ENCODE peak calls at places on chromosomes 13 and 19, in ten cellular contexts. One of them, this sample, is unnamed.

GRCh38 chr13:59745395-59745788 is 418.3 kb downstream of the DIAPH3 start:
- DNase-seq in tibial nerve: no peak
- DNase-seq in heart right ventricle: no peak
- DNase-seq in Peyer's patch: no peak
- DNase-seq in HCT116: no peak
- DNase-seq in NT2/D1: no peak
- DNase-seq in A549: no peak
- DNase-seq in breast epithelium: no peak
- DNase-seq in aorta: no peak
- DNase-seq in MM.1S: no peak
- DNase-seq in this sample: no peak

GRCh38 chr13:36432106-36432544 is at the start of gene CCNA1:
- DNase-seq in MM.1S: no peak
- DNase-seq in heart right ventricle: peak; percentile 4
- DNase-seq in A549: no peak
- DNase-seq in breast epithelium: no peak
- DNase-seq in Peyer's patch: no peak
- DNase-seq in aorta: peak; percentile 48
- DNase-seq in tibial nerve: no peak
- DNase-seq in NT2/D1: peak; percentile 36
- DNase-seq in HCT116: no peak
- DNase-seq in this sample: no peak

GRCh38 chr13:103006706-103007426 is 59.4 kb downstream of the SLC10A2 start:
- DNase-seq in breast epithelium: no peak
- DNase-seq in heart right ventricle: peak; percentile 17
- DNase-seq in tibial nerve: no peak
- DNase-seq in MM.1S: no peak
- DNase-seq in A549: no peak
- DNase-seq in HCT116: no peak
- DNase-seq in NT2/D1: no peak
- DNase-seq in aorta: no peak
- DNase-seq in Peyer's patch: no peak
- DNase-seq in this sample: no peak

GRCh38 chr13:40116008-40116407 is 460.5 kb downstream of the COG6 start:
- DNase-seq in HCT116: peak; percentile 80
- DNase-seq in heart right ventricle: peak; percentile 61
- DNase-seq in A549: peak; percentile 60
- DNase-seq in NT2/D1: no peak
- DNase-seq in tibial nerve: no peak
- DNase-seq in breast epithelium: no peak
- DNase-seq in Peyer's patch: no peak
- DNase-seq in MM.1S: no peak
- DNase-seq in aorta: peak; percentile 56
- DNase-seq in this sample: peak; percentile 86

GRCh38 chr19:35135389-35135909 is 590 bp upstream of the LGI4 start:
- DNase-seq in heart right ventricle: peak; percentile 80
- DNase-seq in tibial nerve: peak; percentile 82
- DNase-seq in aorta: peak; percentile 87
- DNase-seq in NT2/D1: no peak
- DNase-seq in HCT116: peak; percentile 51
- DNase-seq in Peyer's patch: peak; percentile 50
- DNase-seq in breast epithelium: no peak
- DNase-seq in MM.1S: peak; percentile 64
- DNase-seq in A549: peak; percentile 99
- DNase-seq in this sample: peak; percentile 78

GRCh38 chr19:11324079-11324661 is 15.3 kb downstream of the RAB3D start:
- DNase-seq in NT2/D1: no peak
- DNase-seq in A549: no peak
- DNase-seq in Peyer's patch: peak; percentile 43
- DNase-seq in aorta: peak; percentile 82
- DNase-seq in HCT116: no peak
- DNase-seq in breast epithelium: peak; percentile 93
- DNase-seq in heart right ventricle: peak; percentile 68
- DNase-seq in MM.1S: no peak
- DNase-seq in tibial nerve: peak; percentile 51
- DNase-seq in this sample: peak; percentile 94

GRCh38 chr19:54281008-54281728 is at the start of gene LILRB2:
- DNase-seq in MM.1S: no peak
- DNase-seq in A549: no peak
- DNase-seq in breast epithelium: no peak
- DNase-seq in tibial nerve: no peak
- DNase-seq in aorta: no peak
- DNase-seq in Peyer's patch: peak; percentile 29
- DNase-seq in heart right ventricle: no peak
- DNase-seq in NT2/D1: no peak
- DNase-seq in HCT116: no peak
- DNase-seq in this sample: peak; percentile 44

GRCh38 chr13:49435992-49436391 is 7.9 kb downstream of the CAB39L start:
- DNase-seq in heart right ventricle: no peak
- DNase-seq in HCT116: no peak
- DNase-seq in MM.1S: no peak
- DNase-seq in A549: no peak
- DNase-seq in aorta: no peak
- DNase-seq in breast epithelium: no peak
- DNase-seq in Peyer's patch: no peak
- DNase-seq in tibial nerve: no peak
- DNase-seq in NT2/D1: no peak
- DNase-seq in this sample: no peak

DNA sequence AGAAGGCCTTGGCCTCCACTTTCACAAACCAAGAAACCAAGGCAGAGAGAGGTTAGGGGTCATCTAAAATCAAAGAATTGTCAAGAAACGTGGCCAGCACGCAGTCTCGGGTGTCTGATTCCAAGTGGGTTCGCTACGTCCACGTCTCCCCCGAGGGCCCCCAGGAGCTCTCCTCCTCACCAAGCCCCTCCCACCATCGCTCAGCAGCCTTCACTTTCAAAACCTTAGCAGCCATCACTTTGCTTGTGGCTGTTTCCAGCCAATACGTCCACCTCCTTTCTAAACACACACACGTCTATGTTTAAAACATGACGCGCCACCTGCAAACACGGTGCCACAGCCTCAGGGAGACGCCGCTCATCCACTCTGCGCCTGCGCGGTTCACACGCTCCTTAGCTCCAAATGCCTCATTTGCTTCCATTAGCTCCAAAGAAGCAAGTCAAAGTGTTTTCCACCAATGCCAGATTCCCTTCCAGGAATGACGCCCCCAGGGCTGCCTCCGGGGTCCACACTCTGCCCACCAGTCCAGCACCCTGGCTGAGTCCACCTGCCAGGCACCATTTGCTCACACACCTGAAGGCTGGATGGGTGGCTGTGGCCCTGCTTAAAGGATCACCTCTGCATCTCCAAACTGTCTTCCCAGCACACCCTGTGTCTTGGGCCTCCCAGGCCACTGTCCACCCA is 5.5 kb downstream of the RASA3 start:
- DNase-seq in aorta: peak; percentile 47
- DNase-seq in tibial nerve: no peak
- DNase-seq in heart right ventricle: no peak
- DNase-seq in MM.1S: no peak
- DNase-seq in NT2/D1: no peak
- DNase-seq in Peyer's patch: no peak
- DNase-seq in A549: no peak
- DNase-seq in breast epithelium: no peak
- DNase-seq in HCT116: no peak
- DNase-seq in this sample: no peak
- H3K4me1 ChIP-seq in aorta: no peaks in the 10 kb centered on the region
- H3K4me1 ChIP-seq in tibial nerve: peaks cover 35% of the 10 kb centered on the region
- H3K4me1 ChIP-seq in heart right ventricle: peaks cover 47% of the 10 kb centered on the region
- H3K4me1 ChIP-seq in MM.1S: peaks cover 15% of the 10 kb centered on the region
- H3K4me1 ChIP-seq in NT2/D1: peaks cover 35% of the 10 kb centered on the region
- H3K4me1 ChIP-seq in Peyer's patch: peaks cover 3% of the 10 kb centered on the region
- H3K4me1 ChIP-seq in A549: peaks cover 6% of the 10 kb centered on the region
- H3K4me1 ChIP-seq in breast epithelium: peaks cover 6% of the 10 kb centered on the region
- H3K4me1 ChIP-seq in HCT116: peaks cover 50% of the 10 kb centered on the region
- H3K4me1 ChIP-seq in this sample: no peaks in the 10 kb centered on the region

DNA sequence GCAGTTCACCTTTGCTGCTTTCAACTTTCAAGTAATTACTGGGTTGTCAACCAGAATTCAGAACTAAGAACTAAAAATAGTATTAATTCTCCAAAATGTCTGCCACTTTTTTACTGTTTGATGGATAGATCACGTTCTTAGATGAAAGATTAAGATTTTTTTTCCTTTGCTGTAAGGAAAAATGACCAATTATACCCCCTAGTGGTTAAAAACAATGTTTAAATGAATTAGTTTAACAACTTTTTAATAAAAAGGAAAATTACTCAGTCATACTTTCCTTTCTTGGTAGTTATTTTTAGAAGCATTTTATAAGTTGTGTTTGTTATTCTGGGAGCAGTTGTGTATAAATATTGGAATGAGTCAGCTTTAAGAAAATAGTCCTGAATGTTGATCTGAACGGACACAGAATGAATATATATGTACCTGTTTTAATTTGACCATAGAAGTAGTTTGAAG is 4.6 kb downstream of the TM9SF2 start:
- DNase-seq in A549: peak; percentile 16
- DNase-seq in aorta: no peak
- DNase-seq in Peyer's patch: no peak
- DNase-seq in MM.1S: no peak
- DNase-seq in HCT116: no peak
- DNase-seq in tibial nerve: no peak
- DNase-seq in breast epithelium: no peak
- DNase-seq in NT2/D1: no peak
- DNase-seq in heart right ventricle: no peak
- DNase-seq in this sample: no peak
- H3K4me1 ChIP-seq in A549: peaks cover 26% of the 10 kb centered on the region
- H3K4me1 ChIP-seq in aorta: no peaks in the 10 kb centered on the region
- H3K4me1 ChIP-seq in Peyer's patch: no peaks in the 10 kb centered on the region
- H3K4me1 ChIP-seq in MM.1S: peaks cover 13% of the 10 kb centered on the region
- H3K4me1 ChIP-seq in HCT116: peaks cover 31% of the 10 kb centered on the region
- H3K4me1 ChIP-seq in tibial nerve: peaks cover 29% of the 10 kb centered on the region
- H3K4me1 ChIP-seq in breast epithelium: peaks cover 18% of the 10 kb centered on the region
- H3K4me1 ChIP-seq in NT2/D1: no peaks in the 10 kb centered on the region
- H3K4me1 ChIP-seq in heart right ventricle: peaks cover 29% of the 10 kb centered on the region
- H3K4me1 ChIP-seq in this sample: peaks cover 47% of the 10 kb centered on the region

GRCh38 chr19:1019616-1019961 is 1.3 kb downstream of the TMEM259 start:
- DNase-seq in aorta: no peak
- DNase-seq in heart right ventricle: no peak
- DNase-seq in Peyer's patch: no peak
- DNase-seq in tibial nerve: no peak
- DNase-seq in HCT116: no peak
- DNase-seq in NT2/D1: no peak
- DNase-seq in A549: no peak
- DNase-seq in breast epithelium: no peak
- DNase-seq in MM.1S: no peak
- DNase-seq in this sample: no peak

GRCh38 chr19:1017906-1018305 is 3.0 kb downstream of the TMEM259 start:
- DNase-seq in Peyer's patch: no peak
- DNase-seq in heart right ventricle: no peak
- DNase-seq in NT2/D1: no peak
- DNase-seq in A549: no peak
- DNase-seq in HCT116: no peak
- DNase-seq in breast epithelium: no peak
- DNase-seq in aorta: no peak
- DNase-seq in MM.1S: no peak
- DNase-seq in tibial nerve: no peak
- DNase-seq in this sample: no peak

GRCh38 chr19:1019980-1020867 is 699 bp downstream of the TMEM259 start:
- DNase-seq in NT2/D1: no peak
- DNase-seq in HCT116: no peak
- DNase-seq in heart right ventricle: no peak
- DNase-seq in breast epithelium: no peak
- DNase-seq in Peyer's patch: no peak
- DNase-seq in A549: no peak
- DNase-seq in MM.1S: peak; percentile 44
- DNase-seq in tibial nerve: no peak
- DNase-seq in aorta: peak; percentile 72
- DNase-seq in this sample: no peak

GRCh38 chr19:1018393-1018792 is 2.5 kb downstream of the TMEM259 start:
- DNase-seq in Peyer's patch: no peak
- DNase-seq in NT2/D1: no peak
- DNase-seq in MM.1S: no peak
- DNase-seq in heart right ventricle: no peak
- DNase-seq in HCT116: no peak
- DNase-seq in aorta: no peak
- DNase-seq in breast epithelium: no peak
- DNase-seq in tibial nerve: no peak
- DNase-seq in A549: no peak
- DNase-seq in this sample: no peak

DNA sequence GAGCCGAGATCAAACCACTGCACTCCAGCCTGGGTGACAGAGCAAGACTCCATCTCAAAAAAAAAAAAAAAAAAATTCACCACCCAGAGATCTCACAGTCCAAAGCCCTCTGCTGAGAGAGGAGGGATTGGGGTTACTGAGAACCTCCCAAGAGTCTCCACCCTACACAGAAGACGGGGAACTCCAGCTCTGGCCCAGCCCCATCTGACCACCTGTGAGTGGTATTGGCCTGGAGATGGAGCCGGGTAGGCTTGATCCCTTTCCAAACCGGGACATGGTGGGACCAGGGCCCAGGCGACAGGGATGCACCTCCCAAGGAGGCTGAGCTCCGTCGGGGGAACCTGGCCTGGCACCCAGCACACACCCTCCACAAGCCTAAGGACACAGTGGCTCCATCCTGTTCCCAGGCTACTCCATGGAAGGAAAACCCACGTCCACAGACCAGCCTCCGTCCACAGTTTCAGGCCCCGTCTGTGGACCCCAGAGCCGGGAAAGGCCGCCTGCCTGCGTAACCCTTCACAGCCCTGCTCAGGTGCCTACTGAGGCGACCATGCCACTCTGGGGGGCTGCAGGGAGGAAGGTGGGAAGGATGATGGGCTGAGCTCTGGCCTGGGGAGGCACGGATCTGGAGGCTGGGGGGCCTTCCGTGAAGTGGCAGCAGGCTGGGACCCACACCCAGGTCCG is 1.8 kb downstream of the TMEM259 start:
- DNase-seq in HCT116: no peak
- DNase-seq in A549: no peak
- DNase-seq in NT2/D1: no peak
- DNase-seq in Peyer's patch: no peak
- DNase-seq in tibial nerve: no peak
- DNase-seq in aorta: no peak
- DNase-seq in MM.1S: peak; percentile 42
- DNase-seq in heart right ventricle: no peak
- DNase-seq in breast epithelium: no peak
- DNase-seq in this sample: no peak
- H3K4me1 ChIP-seq in HCT116: peaks cover 54% of the 10 kb centered on the region
- H3K4me1 ChIP-seq in A549: peaks cover 38% of the 10 kb centered on the region
- H3K4me1 ChIP-seq in NT2/D1: peaks cover 42% of the 10 kb centered on the region
- H3K4me1 ChIP-seq in Peyer's patch: peaks cover 16% of the 10 kb centered on the region
- H3K4me1 ChIP-seq in tibial nerve: peaks cover 62% of the 10 kb centered on the region
- H3K4me1 ChIP-seq in aorta: no peaks in the 10 kb centered on the region
- H3K4me1 ChIP-seq in MM.1S: peaks cover 45% of the 10 kb centered on the region
- H3K4me1 ChIP-seq in heart right ventricle: peaks cover 56% of the 10 kb centered on the region
- H3K4me1 ChIP-seq in breast epithelium: peaks cover 46% of the 10 kb centered on the region
- H3K4me1 ChIP-seq in this sample: no peaks in the 10 kb centered on the region

GRCh38 chr13:99978781-99979452 is 2.7 kb upstream of the ZIC2 start:
- DNase-seq in NT2/D1: no peak
- DNase-seq in A549: no peak
- DNase-seq in breast epithelium: peak; percentile 15
- DNase-seq in aorta: no peak
- DNase-seq in tibial nerve: no peak
- DNase-seq in HCT116: no peak
- DNase-seq in Peyer's patch: no peak
- DNase-seq in MM.1S: no peak
- DNase-seq in heart right ventricle: no peak
- DNase-seq in this sample: peak; percentile 53

GRCh38 chr13:99976502-99977115 is 5.0 kb upstream of the ZIC2 start:
- DNase-seq in A549: no peak
- DNase-seq in HCT116: no peak
- DNase-seq in heart right ventricle: no peak
- DNase-seq in tibial nerve: no peak
- DNase-seq in NT2/D1: no peak
- DNase-seq in Peyer's patch: no peak
- DNase-seq in MM.1S: no peak
- DNase-seq in aorta: no peak
- DNase-seq in breast epithelium: no peak
- DNase-seq in this sample: no peak

GRCh38 chr13:99977334-99977911 is 4.2 kb upstream of the ZIC2 start:
- DNase-seq in NT2/D1: no peak
- DNase-seq in heart right ventricle: no peak
- DNase-seq in aorta: no peak
- DNase-seq in breast epithelium: no peak
- DNase-seq in Peyer's patch: no peak
- DNase-seq in A549: no peak
- DNase-seq in MM.1S: no peak
- DNase-seq in HCT116: no peak
- DNase-seq in tibial nerve: no peak
- DNase-seq in this sample: no peak

GRCh38 chr13:99979453-99980200 is 2.0 kb upstream of the ZIC2 start:
- DNase-seq in MM.1S: no peak
- DNase-seq in aorta: no peak
- DNase-seq in breast epithelium: peak; percentile 16
- DNase-seq in heart right ventricle: no peak
- DNase-seq in tibial nerve: no peak
- DNase-seq in Peyer's patch: no peak
- DNase-seq in NT2/D1: no peak
- DNase-seq in HCT116: no peak
- DNase-seq in A549: no peak
- DNase-seq in this sample: peak; percentile 54

GRCh38 chr13:99977912-99978780 is 3.4 kb upstream of the ZIC2 start:
- DNase-seq in Peyer's patch: peak; percentile 10
- DNase-seq in NT2/D1: no peak
- DNase-seq in breast epithelium: no peak
- DNase-seq in HCT116: no peak
- DNase-seq in A549: no peak
- DNase-seq in tibial nerve: no peak
- DNase-seq in MM.1S: no peak
- DNase-seq in aorta: peak; percentile 24
- DNase-seq in heart right ventricle: no peak
- DNase-seq in this sample: no peak
- H3K4me1 ChIP-seq in Peyer's patch: peaks cover 9% of the 10 kb centered on the region
- H3K4me1 ChIP-seq in NT2/D1: no peaks in the 10 kb centered on the region
- H3K4me1 ChIP-seq in breast epithelium: no peaks in the 10 kb centered on the region
- H3K4me1 ChIP-seq in HCT116: peaks cover 16% of the 10 kb centered on the region
- H3K4me1 ChIP-seq in A549: peaks cover 4% of the 10 kb centered on the region
- H3K4me1 ChIP-seq in tibial nerve: peaks cover 20% of the 10 kb centered on the region
- H3K4me1 ChIP-seq in MM.1S: no peaks in the 10 kb centered on the region
- H3K4me1 ChIP-seq in aorta: no peaks in the 10 kb centered on the region
- H3K4me1 ChIP-seq in heart right ventricle: peaks cover 28% of the 10 kb centered on the region
- H3K4me1 ChIP-seq in this sample: no peaks in the 10 kb centered on the region

This sample was measured in right atrium auricular region.